ENCODE peak calls at places on chromosome 15, in seven cellular contexts. One of them, this sample, is unnamed.

GRCh38 chr15:81006124-81006523 is 5.4 kb downstream of the TLNRD1 start:
- DNase-seq in cardiac muscle cell: no peak
- DNase-seq in GF-D8: no peak
- DNase-seq in fibroblast of mammary gland: no peak
- DNase-seq in type B pancreatic cell: no peak
- DNase-seq in astrocyte of the spinal cord: no peak
- DNase-seq in activated T-cell treated with anti-CD3 and anti-CD28 coated beads, Interleukin-2, amount 50 U/mL, for 72 hours: no peak
- DNase-seq in this sample: no peak

GRCh38 chr15:85515212-85515611 is 134.8 kb downstream of the AKAP13 start:
- DNase-seq in GF-D8: no peak
- DNase-seq in activated T-cell treated with anti-CD3 and anti-CD28 coated beads, Interleukin-2, amount 50 U/mL, for 72 hours: no peak
- DNase-seq in astrocyte of the spinal cord: no peak
- DNase-seq in type B pancreatic cell: no peak
- DNase-seq in cardiac muscle cell: no peak
- DNase-seq in fibroblast of mammary gland: no peak
- DNase-seq in this sample: no peak

GRCh38 chr15:77430213-77430612 is 9.5 kb downstream of the HMG20A start:
- DNase-seq in astrocyte of the spinal cord: no peak
- DNase-seq in cardiac muscle cell: no peak
- DNase-seq in fibroblast of mammary gland: no peak
- DNase-seq in type B pancreatic cell: no peak
- DNase-seq in GF-D8: no peak
- DNase-seq in activated T-cell treated with anti-CD3 and anti-CD28 coated beads, Interleukin-2, amount 50 U/mL, for 72 hours: no peak
- DNase-seq in this sample: no peak

GRCh38 chr15:46127361-46127874 is 492.6 kb downstream of the SQOR start:
- DNase-seq in cardiac muscle cell: no peak
- DNase-seq in type B pancreatic cell: no peak
- DNase-seq in GF-D8: no peak
- DNase-seq in activated T-cell treated with anti-CD3 and anti-CD28 coated beads, Interleukin-2, amount 50 U/mL, for 72 hours: no peak
- DNase-seq in fibroblast of mammary gland: no peak
- DNase-seq in astrocyte of the spinal cord: peak; percentile 19
- DNase-seq in this sample: no peak

GRCh38 chr15:47293763-47294162 is 423.5 kb upstream of the SEMA6D start:
- DNase-seq in fibroblast of mammary gland: peak; percentile 89
- DNase-seq in type B pancreatic cell: no peak
- DNase-seq in astrocyte of the spinal cord: peak; percentile 96
- DNase-seq in cardiac muscle cell: peak; percentile 96
- DNase-seq in activated T-cell treated with anti-CD3 and anti-CD28 coated beads, Interleukin-2, amount 50 U/mL, for 72 hours: no peak
- DNase-seq in GF-D8: no peak
- DNase-seq in this sample: no peak

GRCh38 chr15:39199076-39199475 is 381.8 kb upstream of the THBS1 start:
- DNase-seq in GF-D8: no peak
- DNase-seq in activated T-cell treated with anti-CD3 and anti-CD28 coated beads, Interleukin-2, amount 50 U/mL, for 72 hours: no peak
- DNase-seq in cardiac muscle cell: no peak
- DNase-seq in type B pancreatic cell: no peak
- DNase-seq in fibroblast of mammary gland: no peak
- DNase-seq in astrocyte of the spinal cord: no peak
- DNase-seq in this sample: peak; percentile 16

GRCh38 chr15:29014493-29014892 is 128.7 kb downstream of the APBA2 start:
- DNase-seq in GF-D8: no peak
- DNase-seq in astrocyte of the spinal cord: no peak
- DNase-seq in type B pancreatic cell: no peak
- DNase-seq in cardiac muscle cell: no peak
- DNase-seq in activated T-cell treated with anti-CD3 and anti-CD28 coated beads, Interleukin-2, amount 50 U/mL, for 72 hours: no peak
- DNase-seq in fibroblast of mammary gland: no peak
- DNase-seq in this sample: no peak

GRCh38 chr15:35107561-35107960 is 22.5 kb upstream of the NANOGP8 start:
- DNase-seq in cardiac muscle cell: no peak
- DNase-seq in type B pancreatic cell: no peak
- DNase-seq in astrocyte of the spinal cord: no peak
- DNase-seq in activated T-cell treated with anti-CD3 and anti-CD28 coated beads, Interleukin-2, amount 50 U/mL, for 72 hours: no peak
- DNase-seq in GF-D8: no peak
- DNase-seq in fibroblast of mammary gland: no peak
- DNase-seq in this sample: no peak

GRCh38 chr15:80588801-80589200 is 106.3 kb upstream of the ABHD17C start:
- DNase-seq in GF-D8: no peak
- DNase-seq in astrocyte of the spinal cord: peak; percentile 82
- DNase-seq in activated T-cell treated with anti-CD3 and anti-CD28 coated beads, Interleukin-2, amount 50 U/mL, for 72 hours: no peak
- DNase-seq in fibroblast of mammary gland: peak; percentile 96
- DNase-seq in cardiac muscle cell: peak; percentile 96
- DNase-seq in type B pancreatic cell: no peak
- DNase-seq in this sample: no peak

GRCh38 chr15:69315402-69316110 is 16.8 kb downstream of the PAQR5 start:
- DNase-seq in type B pancreatic cell: no peak
- DNase-seq in activated T-cell treated with anti-CD3 and anti-CD28 coated beads, Interleukin-2, amount 50 U/mL, for 72 hours: no peak
- DNase-seq in fibroblast of mammary gland: no peak
- DNase-seq in cardiac muscle cell: no peak
- DNase-seq in astrocyte of the spinal cord: no peak
- DNase-seq in GF-D8: no peak
- DNase-seq in this sample: no peak

GRCh38 chr15:80152896-80153876 is at the start of gene FAH:
- DNase-seq in type B pancreatic cell: no peak
- DNase-seq in activated T-cell treated with anti-CD3 and anti-CD28 coated beads, Interleukin-2, amount 50 U/mL, for 72 hours: peak; percentile 61
- DNase-seq in GF-D8: peak; percentile 70
- DNase-seq in fibroblast of mammary gland: peak; percentile 47
- DNase-seq in cardiac muscle cell: peak; percentile 72
- DNase-seq in astrocyte of the spinal cord: peak; percentile 62
- DNase-seq in this sample: no peak

GRCh38 chr15:55379095-55379494 is 29.1 kb downstream of the CCPG1 start:
- DNase-seq in GF-D8: no peak
- DNase-seq in astrocyte of the spinal cord: no peak
- DNase-seq in cardiac muscle cell: no peak
- DNase-seq in fibroblast of mammary gland: no peak
- DNase-seq in activated T-cell treated with anti-CD3 and anti-CD28 coated beads, Interleukin-2, amount 50 U/mL, for 72 hours: no peak
- DNase-seq in type B pancreatic cell: no peak
- DNase-seq in this sample: no peak

GRCh38 chr15:46413799-46414198 is 779.0 kb downstream of the SQOR start:
- DNase-seq in fibroblast of mammary gland: peak; percentile 28
- DNase-seq in GF-D8: no peak
- DNase-seq in activated T-cell treated with anti-CD3 and anti-CD28 coated beads, Interleukin-2, amount 50 U/mL, for 72 hours: no peak
- DNase-seq in cardiac muscle cell: no peak
- DNase-seq in type B pancreatic cell: no peak
- DNase-seq in astrocyte of the spinal cord: no peak
- DNase-seq in this sample: no peak

GRCh38 chr15:63414474-63415201 is 33.0 kb upstream of the CA12 start:
- DNase-seq in type B pancreatic cell: no peak
- DNase-seq in fibroblast of mammary gland: no peak
- DNase-seq in GF-D8: no peak
- DNase-seq in activated T-cell treated with anti-CD3 and anti-CD28 coated beads, Interleukin-2, amount 50 U/mL, for 72 hours: no peak
- DNase-seq in cardiac muscle cell: no peak
- DNase-seq in astrocyte of the spinal cord: no peak
- DNase-seq in this sample: no peak

GRCh38 chr15:29568840-29569532 is 253.3 kb downstream of the TJP1 start:
- DNase-seq in type B pancreatic cell: no peak
- DNase-seq in cardiac muscle cell: peak; percentile 10
- DNase-seq in activated T-cell treated with anti-CD3 and anti-CD28 coated beads, Interleukin-2, amount 50 U/mL, for 72 hours: no peak
- DNase-seq in astrocyte of the spinal cord: no peak
- DNase-seq in fibroblast of mammary gland: no peak
- DNase-seq in GF-D8: no peak
- DNase-seq in this sample: no peak

GRCh38 chr15:91223902-91224301 is 123.8 kb downstream of the SV2B start:
- DNase-seq in type B pancreatic cell: no peak
- DNase-seq in astrocyte of the spinal cord: no peak
- DNase-seq in activated T-cell treated with anti-CD3 and anti-CD28 coated beads, Interleukin-2, amount 50 U/mL, for 72 hours: no peak
- DNase-seq in GF-D8: no peak
- DNase-seq in fibroblast of mammary gland: no peak
- DNase-seq in cardiac muscle cell: no peak
- DNase-seq in this sample: no peak

GRCh38 chr15:66188464-66188863 is 65.1 kb downstream of the MEGF11 start:
- DNase-seq in cardiac muscle cell: no peak
- DNase-seq in activated T-cell treated with anti-CD3 and anti-CD28 coated beads, Interleukin-2, amount 50 U/mL, for 72 hours: no peak
- DNase-seq in type B pancreatic cell: no peak
- DNase-seq in fibroblast of mammary gland: no peak
- DNase-seq in astrocyte of the spinal cord: no peak
- DNase-seq in GF-D8: no peak
- DNase-seq in this sample: no peak